ENCODE peak calls at places on chromosomes 6 and 20, in nine cellular contexts. One of them, this sample, is unnamed.

GRCh38 chr6:97626586-97627441 is 343.8 kb upstream of the MMS22L start:
- DNase-seq in AG09309: no peak
- DNase-seq in astrocyte: peak; percentile 7
- DNase-seq in heart left ventricle: no peak
- DNase-seq in right atrium auricular region: no peak
- DNase-seq in A549: no peak
- DNase-seq in neural progenitor cell: peak; percentile 9
- DNase-seq in CD4-positive, alpha-beta T cell: no peak
- DNase-seq in upper lobe of right lung: no peak
- DNase-seq in this sample: no peak

GRCh38 chr6:115753446-115753845 is 307.2 kb downstream of the FRK start:
- DNase-seq in A549: no peak
- DNase-seq in AG09309: no peak
- DNase-seq in CD4-positive, alpha-beta T cell: no peak
- DNase-seq in upper lobe of right lung: no peak
- DNase-seq in neural progenitor cell: no peak
- DNase-seq in right atrium auricular region: no peak
- DNase-seq in heart left ventricle: no peak
- DNase-seq in astrocyte: no peak
- DNase-seq in this sample: no peak

GRCh38 chr6:100810015-100810414 is 71.1 kb downstream of the ASCC3 start:
- DNase-seq in right atrium auricular region: no peak
- DNase-seq in upper lobe of right lung: no peak
- DNase-seq in CD4-positive, alpha-beta T cell: no peak
- DNase-seq in neural progenitor cell: no peak
- DNase-seq in A549: no peak
- DNase-seq in astrocyte: no peak
- DNase-seq in heart left ventricle: no peak
- DNase-seq in AG09309: no peak
- DNase-seq in this sample: no peak

GRCh38 chr6:165884813-165885765 is 222.0 kb upstream of the PDE10A start:
- DNase-seq in AG09309: no peak
- DNase-seq in A549: peak; percentile 69
- DNase-seq in CD4-positive, alpha-beta T cell: peak; percentile 12
- DNase-seq in astrocyte: peak; percentile 26
- DNase-seq in heart left ventricle: peak; percentile 74
- DNase-seq in upper lobe of right lung: peak; percentile 84
- DNase-seq in right atrium auricular region: peak; percentile 81
- DNase-seq in neural progenitor cell: peak; percentile 93
- DNase-seq in this sample: no peak

GRCh38 chr6:35154262-35154661 is 13.1 kb upstream of the TCP11 start:
- DNase-seq in CD4-positive, alpha-beta T cell: no peak
- DNase-seq in heart left ventricle: no peak
- DNase-seq in upper lobe of right lung: no peak
- DNase-seq in neural progenitor cell: no peak
- DNase-seq in astrocyte: peak; percentile 35
- DNase-seq in right atrium auricular region: no peak
- DNase-seq in AG09309: no peak
- DNase-seq in A549: no peak
- DNase-seq in this sample: no peak

GRCh38 chr20:48463916-48464315 is 363.9 kb downstream of the PREX1 start:
- DNase-seq in neural progenitor cell: no peak
- DNase-seq in upper lobe of right lung: no peak
- DNase-seq in heart left ventricle: no peak
- DNase-seq in right atrium auricular region: no peak
- DNase-seq in astrocyte: peak; percentile 74
- DNase-seq in A549: no peak
- DNase-seq in AG09309: peak; percentile 20
- DNase-seq in CD4-positive, alpha-beta T cell: no peak
- DNase-seq in this sample: no peak

GRCh38 chr6:89970609-89971337 is 76.5 kb downstream of the GJA10 start:
- DNase-seq in heart left ventricle: peak; percentile 39
- DNase-seq in A549: peak; percentile 33
- DNase-seq in upper lobe of right lung: no peak
- DNase-seq in AG09309: no peak
- DNase-seq in neural progenitor cell: peak; percentile 76
- DNase-seq in CD4-positive, alpha-beta T cell: no peak
- DNase-seq in right atrium auricular region: no peak
- DNase-seq in astrocyte: peak; percentile 48
- DNase-seq in this sample: no peak

GRCh38 chr6:72748759-72749158 is 126.9 kb downstream of the KCNQ5 start:
- DNase-seq in right atrium auricular region: no peak
- DNase-seq in neural progenitor cell: no peak
- DNase-seq in upper lobe of right lung: no peak
- DNase-seq in CD4-positive, alpha-beta T cell: no peak
- DNase-seq in astrocyte: peak; percentile 92
- DNase-seq in A549: peak; percentile 1
- DNase-seq in AG09309: peak; percentile 88
- DNase-seq in heart left ventricle: no peak
- DNase-seq in this sample: no peak

GRCh38 chr6:121247386-121247785 is 86.9 kb downstream of the TBC1D32 start:
- DNase-seq in right atrium auricular region: no peak
- DNase-seq in upper lobe of right lung: no peak
- DNase-seq in heart left ventricle: no peak
- DNase-seq in neural progenitor cell: no peak
- DNase-seq in CD4-positive, alpha-beta T cell: no peak
- DNase-seq in astrocyte: peak; percentile 81
- DNase-seq in AG09309: no peak
- DNase-seq in A549: no peak
- DNase-seq in this sample: no peak

GRCh38 chr6:36358235-36358915 is 21.7 kb upstream of the BNIP5 start:
- DNase-seq in AG09309: no peak
- DNase-seq in A549: no peak
- DNase-seq in neural progenitor cell: no peak
- DNase-seq in CD4-positive, alpha-beta T cell: no peak
- DNase-seq in right atrium auricular region: no peak
- DNase-seq in upper lobe of right lung: no peak
- DNase-seq in heart left ventricle: no peak
- DNase-seq in astrocyte: peak; percentile 88
- DNase-seq in this sample: no peak

GRCh38 chr20:4571759-4572531 is 149.8 kb upstream of the PRND start:
- DNase-seq in astrocyte: peak; percentile 69
- DNase-seq in heart left ventricle: no peak
- DNase-seq in neural progenitor cell: no peak
- DNase-seq in upper lobe of right lung: no peak
- DNase-seq in CD4-positive, alpha-beta T cell: no peak
- DNase-seq in A549: peak; percentile 62
- DNase-seq in AG09309: no peak
- DNase-seq in right atrium auricular region: no peak
- DNase-seq in this sample: no peak

DNA sequence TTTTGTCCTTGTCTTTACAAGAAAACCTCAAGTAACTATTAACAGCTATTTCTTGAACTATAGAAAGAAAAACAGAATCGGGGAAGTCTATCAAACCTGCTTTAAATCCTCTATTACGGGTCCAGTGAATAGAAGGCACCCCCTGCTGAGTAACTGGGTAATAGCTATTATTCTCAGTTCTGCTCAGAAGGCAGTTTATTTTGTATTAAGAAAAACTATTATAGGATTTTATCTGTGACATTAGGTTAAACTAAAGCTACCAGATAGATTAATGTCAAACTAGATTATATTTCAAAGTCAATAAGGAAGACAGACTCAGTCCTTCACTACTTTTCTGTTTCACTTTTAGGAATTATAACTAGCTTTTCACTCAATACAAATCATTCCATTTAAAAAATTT is 93.7 kb downstream of the DST start:
- DNase-seq in heart left ventricle: no peak
- DNase-seq in upper lobe of right lung: no peak
- DNase-seq in AG09309: no peak
- DNase-seq in A549: no peak
- DNase-seq in astrocyte: no peak
- DNase-seq in right atrium auricular region: no peak
- DNase-seq in CD4-positive, alpha-beta T cell: no peak
- DNase-seq in neural progenitor cell: peak; percentile 66
- DNase-seq in this sample: no peak
- TF ChIP-seq CTCF in heart left ventricle: peak; percentile 39
- TF ChIP-seq CTCF in upper lobe of right lung: peak; percentile 48
- TF ChIP-seq CTCF in AG09309: peak; percentile 16
- TF ChIP-seq CTCF in A549: no peak
- TF ChIP-seq CTCF in astrocyte: peak; percentile 5
- TF ChIP-seq CTCF in right atrium auricular region: peak; percentile 57
- TF ChIP-seq CTCF in CD4-positive, alpha-beta T cell: no peak
- TF ChIP-seq CTCF in neural progenitor cell: no peak
- TF ChIP-seq CTCF in this sample: peak; percentile 39

GRCh38 chr6:6323352-6323751 is 2.9 kb upstream of the F13A1 start:
- DNase-seq in CD4-positive, alpha-beta T cell: no peak
- DNase-seq in neural progenitor cell: no peak
- DNase-seq in right atrium auricular region: no peak
- DNase-seq in astrocyte: no peak
- DNase-seq in heart left ventricle: no peak
- DNase-seq in upper lobe of right lung: no peak
- DNase-seq in A549: no peak
- DNase-seq in AG09309: no peak
- DNase-seq in this sample: no peak

GRCh38 chr6:6317825-6318733 is 2.4 kb downstream of the F13A1 start:
- DNase-seq in AG09309: no peak
- DNase-seq in upper lobe of right lung: no peak
- DNase-seq in neural progenitor cell: peak; percentile 52
- DNase-seq in A549: no peak
- DNase-seq in CD4-positive, alpha-beta T cell: no peak
- DNase-seq in right atrium auricular region: no peak
- DNase-seq in astrocyte: no peak
- DNase-seq in heart left ventricle: peak; percentile 44
- DNase-seq in this sample: no peak

GRCh38 chr6:6320901-6321300 is 439 bp upstream of the F13A1 start:
- DNase-seq in AG09309: no peak
- DNase-seq in upper lobe of right lung: no peak
- DNase-seq in A549: no peak
- DNase-seq in neural progenitor cell: peak; percentile 29
- DNase-seq in heart left ventricle: no peak
- DNase-seq in CD4-positive, alpha-beta T cell: no peak
- DNase-seq in right atrium auricular region: no peak
- DNase-seq in astrocyte: no peak
- DNase-seq in this sample: no peak

GRCh38 chr6:6317386-6317785 is 3.1 kb downstream of the F13A1 start:
- DNase-seq in heart left ventricle: no peak
- DNase-seq in neural progenitor cell: no peak
- DNase-seq in upper lobe of right lung: no peak
- DNase-seq in A549: no peak
- DNase-seq in AG09309: no peak
- DNase-seq in right atrium auricular region: no peak
- DNase-seq in astrocyte: no peak
- DNase-seq in CD4-positive, alpha-beta T cell: no peak
- DNase-seq in this sample: no peak

GRCh38 chr6:6319947-6320811 is at the start of gene F13A1:
- DNase-seq in A549: no peak
- DNase-seq in astrocyte: no peak
- DNase-seq in CD4-positive, alpha-beta T cell: no peak
- DNase-seq in AG09309: no peak
- DNase-seq in heart left ventricle: peak; percentile 18
- DNase-seq in upper lobe of right lung: peak; percentile 65
- DNase-seq in right atrium auricular region: no peak
- DNase-seq in neural progenitor cell: peak; percentile 46
- DNase-seq in this sample: no peak
- TF ChIP-seq CTCF in A549: no peak
- TF ChIP-seq CTCF in astrocyte: no peak
- TF ChIP-seq CTCF in CD4-positive, alpha-beta T cell: no peak
- TF ChIP-seq CTCF in AG09309: no peak
- TF ChIP-seq CTCF in heart left ventricle: no peak
- TF ChIP-seq CTCF in upper lobe of right lung: no peak
- TF ChIP-seq CTCF in right atrium auricular region: no peak
- TF ChIP-seq CTCF in neural progenitor cell: peak; percentile 2
- TF ChIP-seq CTCF in this sample: no peak

DNA sequence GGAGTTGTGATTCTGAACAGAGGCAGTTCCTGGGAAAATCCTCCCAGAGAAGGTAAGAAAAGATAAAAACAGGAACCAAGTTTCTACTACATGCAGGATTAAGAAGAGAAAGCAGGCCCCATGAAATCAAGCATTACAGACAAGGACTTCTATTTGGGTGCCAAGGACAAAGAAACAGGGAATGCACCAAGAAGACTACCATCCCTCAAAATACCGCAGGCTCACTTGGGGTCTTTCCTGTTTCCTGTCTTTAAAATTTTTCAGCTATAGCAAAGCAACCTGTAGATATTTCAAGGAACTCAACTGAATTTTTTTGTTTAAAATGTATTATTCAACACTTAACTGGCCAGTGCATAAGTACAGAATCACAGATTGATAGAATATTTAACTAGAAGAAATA is 107.5 kb downstream of the THEMIS start:
- DNase-seq in right atrium auricular region: no peak
- DNase-seq in neural progenitor cell: no peak
- DNase-seq in astrocyte: no peak
- DNase-seq in upper lobe of right lung: no peak
- DNase-seq in A549: no peak
- DNase-seq in AG09309: no peak
- DNase-seq in heart left ventricle: no peak
- DNase-seq in CD4-positive, alpha-beta T cell: no peak
- DNase-seq in this sample: no peak
- TF ChIP-seq CTCF in right atrium auricular region: no peak
- TF ChIP-seq CTCF in neural progenitor cell: no peak
- TF ChIP-seq CTCF in astrocyte: no peak
- TF ChIP-seq CTCF in upper lobe of right lung: no peak
- TF ChIP-seq CTCF in A549: no peak
- TF ChIP-seq CTCF in AG09309: no peak
- TF ChIP-seq CTCF in heart left ventricle: no peak
- TF ChIP-seq CTCF in CD4-positive, alpha-beta T cell: no peak
- TF ChIP-seq CTCF in this sample: no peak

GRCh38 chr6:7389451-7390217 is at the start of the genes CAGE1 and RIOK1:
- DNase-seq in astrocyte: peak; percentile 92
- DNase-seq in A549: peak; percentile 95
- DNase-seq in CD4-positive, alpha-beta T cell: peak; percentile 89
- DNase-seq in upper lobe of right lung: peak; percentile 98
- DNase-seq in neural progenitor cell: peak; percentile 96
- DNase-seq in heart left ventricle: peak; percentile 95
- DNase-seq in AG09309: peak; percentile 68
- DNase-seq in right atrium auricular region: peak; percentile 95
- DNase-seq in this sample: peak; percentile 88
- TF ChIP-seq CTCF in astrocyte: no peak
- TF ChIP-seq CTCF in A549: no peak
- TF ChIP-seq CTCF in CD4-positive, alpha-beta T cell: no peak
- TF ChIP-seq CTCF in upper lobe of right lung: peak; percentile 27
- TF ChIP-seq CTCF in neural progenitor cell: peak; percentile 35
- TF ChIP-seq CTCF in heart left ventricle: no peak
- TF ChIP-seq CTCF in AG09309: peak; percentile 2
- TF ChIP-seq CTCF in right atrium auricular region: peak; percentile 34
- TF ChIP-seq CTCF in this sample: no peak